ENCODE peak calls at places on chromosomes 5 and 9, in eight cellular contexts. One of them, this sample, is unnamed.
A peak's percentile ranks its signal among the peaks of the same experiment; 100 is the strongest.

GRCh38 chr9:104927216-104927911 is 591 bp downstream of the ABCA1 start:
- DNase-seq in left ventricle myocardium inferior: peak; percentile 35
- DNase-seq in mammary epithelial cell: peak; percentile 52
- DNase-seq in CD8-positive, alpha-beta T cell: peak; percentile 13
- DNase-seq in tibial nerve: no peak
- DNase-seq in aorta: peak; percentile 79
- DNase-seq in A549: peak; percentile 66
- DNase-seq in K562: no peak
- DNase-seq in this sample: no peak

GRCh38 chr9:21789541-21790037 is 12.8 kb upstream of the MTAP start:
- DNase-seq in left ventricle myocardium inferior: no peak
- DNase-seq in mammary epithelial cell: peak; percentile 83
- DNase-seq in CD8-positive, alpha-beta T cell: peak; percentile 46
- DNase-seq in tibial nerve: peak; percentile 71
- DNase-seq in aorta: no peak
- DNase-seq in A549: peak; percentile 96
- DNase-seq in K562: no peak
- DNase-seq in this sample: peak; percentile 47

GRCh38 chr5:57896596-57896995 is 414.0 kb upstream of the ACTBL2 start:
- DNase-seq in left ventricle myocardium inferior: no peak
- DNase-seq in mammary epithelial cell: no peak
- DNase-seq in CD8-positive, alpha-beta T cell: no peak
- DNase-seq in tibial nerve: no peak
- DNase-seq in aorta: no peak
- DNase-seq in A549: no peak
- DNase-seq in K562: no peak
- DNase-seq in this sample: no peak

GRCh38 chr5:132422720-132423442 is 53.4 kb downstream of the SLC22A5 start:
- DNase-seq in left ventricle myocardium inferior: peak; percentile 65
- DNase-seq in mammary epithelial cell: no peak
- DNase-seq in CD8-positive, alpha-beta T cell: no peak
- DNase-seq in tibial nerve: no peak
- DNase-seq in aorta: no peak
- DNase-seq in A549: peak; percentile 22
- DNase-seq in K562: peak; percentile 90
- DNase-seq in this sample: no peak

GRCh38 chr9:122580360-122580759 is 2.8 kb downstream of the OR1L8 start:
- DNase-seq in left ventricle myocardium inferior: no peak
- DNase-seq in mammary epithelial cell: peak; percentile 55
- DNase-seq in CD8-positive, alpha-beta T cell: no peak
- DNase-seq in tibial nerve: no peak
- DNase-seq in aorta: no peak
- DNase-seq in A549: peak; percentile 70
- DNase-seq in K562: peak; percentile 31
- DNase-seq in this sample: no peak

GRCh38 chr9:129936222-129936621 is 101.0 kb downstream of the USP20 start:
- DNase-seq in left ventricle myocardium inferior: no peak
- DNase-seq in mammary epithelial cell: no peak
- DNase-seq in CD8-positive, alpha-beta T cell: no peak
- DNase-seq in tibial nerve: no peak
- DNase-seq in aorta: no peak
- DNase-seq in A549: no peak
- DNase-seq in K562: no peak
- DNase-seq in this sample: no peak

GRCh38 chr5:151251621-151252020 is 1.4 kb upstream of the GM2A start:
- DNase-seq in left ventricle myocardium inferior: no peak
- DNase-seq in mammary epithelial cell: no peak
- DNase-seq in CD8-positive, alpha-beta T cell: no peak
- DNase-seq in tibial nerve: no peak
- DNase-seq in aorta: no peak
- DNase-seq in A549: no peak
- DNase-seq in K562: no peak
- DNase-seq in this sample: no peak

GRCh38 chr5:65880673-65881072 is 45.7 kb upstream of the ERBIN start:
- DNase-seq in left ventricle myocardium inferior: no peak
- DNase-seq in mammary epithelial cell: no peak
- DNase-seq in CD8-positive, alpha-beta T cell: no peak
- DNase-seq in tibial nerve: peak; percentile 6
- DNase-seq in aorta: no peak
- DNase-seq in A549: no peak
- DNase-seq in K562: no peak
- DNase-seq in this sample: no peak

GRCh38 chr5:133338504-133339355 is 273.6 kb downstream of the FSTL4 start:
- DNase-seq in left ventricle myocardium inferior: no peak
- DNase-seq in mammary epithelial cell: no peak
- DNase-seq in CD8-positive, alpha-beta T cell: no peak
- DNase-seq in tibial nerve: no peak
- DNase-seq in aorta: peak; percentile 55
- DNase-seq in A549: no peak
- DNase-seq in K562: no peak
- DNase-seq in this sample: no peak

GRCh38 chr5:30838936-30839511 is 354.5 kb upstream of the CDH6 start:
- DNase-seq in left ventricle myocardium inferior: no peak
- DNase-seq in mammary epithelial cell: no peak
- DNase-seq in CD8-positive, alpha-beta T cell: no peak
- DNase-seq in tibial nerve: no peak
- DNase-seq in aorta: no peak
- DNase-seq in A549: no peak
- DNase-seq in K562: no peak
- DNase-seq in this sample: no peak

GRCh38 chr9:136607334-136607919 is 55.3 kb upstream of the EGFL7 start:
- DNase-seq in left ventricle myocardium inferior: no peak
- DNase-seq in mammary epithelial cell: no peak
- DNase-seq in CD8-positive, alpha-beta T cell: no peak
- DNase-seq in tibial nerve: no peak
- DNase-seq in aorta: no peak
- DNase-seq in A549: no peak
- DNase-seq in K562: peak; percentile 70
- DNase-seq in this sample: no peak

GRCh38 chr9:78239506-78239905 is 3.6 kb downstream of the CEP78 start:
- DNase-seq in left ventricle myocardium inferior: no peak
- DNase-seq in mammary epithelial cell: peak; percentile 35
- DNase-seq in CD8-positive, alpha-beta T cell: no peak
- DNase-seq in tibial nerve: no peak
- DNase-seq in aorta: no peak
- DNase-seq in A549: peak; percentile 17
- DNase-seq in K562: no peak
- DNase-seq in this sample: no peak

GRCh38 chr5:131112424-131112823 is 52.6 kb downstream of the HINT1 start:
- DNase-seq in left ventricle myocardium inferior: no peak
- DNase-seq in mammary epithelial cell: no peak
- DNase-seq in CD8-positive, alpha-beta T cell: no peak
- DNase-seq in tibial nerve: no peak
- DNase-seq in aorta: no peak
- DNase-seq in A549: no peak
- DNase-seq in K562: no peak
- DNase-seq in this sample: no peak

GRCh38 chr9:108477538-108478006 is 378.2 kb downstream of the ACTL7B start:
- DNase-seq in left ventricle myocardium inferior: no peak
- DNase-seq in mammary epithelial cell: peak; percentile 78
- DNase-seq in CD8-positive, alpha-beta T cell: no peak
- DNase-seq in tibial nerve: no peak
- DNase-seq in aorta: no peak
- DNase-seq in A549: peak; percentile 82
- DNase-seq in K562: no peak
- DNase-seq in this sample: no peak

GRCh38 chr9:16869140-16869903 is 1.1 kb downstream of the BNC2 start:
- DNase-seq in left ventricle myocardium inferior: no peak
- DNase-seq in mammary epithelial cell: no peak
- DNase-seq in CD8-positive, alpha-beta T cell: no peak
- DNase-seq in tibial nerve: peak; percentile 34
- DNase-seq in aorta: no peak
- DNase-seq in A549: no peak
- DNase-seq in K562: no peak
- DNase-seq in this sample: no peak

GRCh38 chr9:71944754-71945409 is 33.4 kb downstream of the C9orf85 start:
- DNase-seq in left ventricle myocardium inferior: no peak
- DNase-seq in mammary epithelial cell: peak; percentile 86
- DNase-seq in CD8-positive, alpha-beta T cell: no peak
- DNase-seq in tibial nerve: no peak
- DNase-seq in aorta: no peak
- DNase-seq in A549: no peak
- DNase-seq in K562: no peak
- DNase-seq in this sample: no peak

GRCh38 chr9:93082841-93083411 is 13.1 kb upstream of the CARD19 start:
- DNase-seq in left ventricle myocardium inferior: no peak
- DNase-seq in mammary epithelial cell: no peak
- DNase-seq in CD8-positive, alpha-beta T cell: no peak
- DNase-seq in tibial nerve: no peak
- DNase-seq in aorta: peak; percentile 43
- DNase-seq in A549: no peak
- DNase-seq in K562: no peak
- DNase-seq in this sample: no peak

GRCh38 chr9:110626109-110626829 is 42.3 kb upstream of the MUSK start:
- DNase-seq in left ventricle myocardium inferior: no peak
- DNase-seq in mammary epithelial cell: peak; percentile 60
- DNase-seq in CD8-positive, alpha-beta T cell: no peak
- DNase-seq in tibial nerve: no peak
- DNase-seq in aorta: no peak
- DNase-seq in A549: no peak
- DNase-seq in K562: no peak
- DNase-seq in this sample: no peak

GRCh38 chr5:4627887-4628286 is 512.2 kb upstream of the ADAMTS16 start:
- DNase-seq in left ventricle myocardium inferior: no peak
- DNase-seq in mammary epithelial cell: no peak
- DNase-seq in CD8-positive, alpha-beta T cell: no peak
- DNase-seq in tibial nerve: no peak
- DNase-seq in aorta: no peak
- DNase-seq in A549: no peak
- DNase-seq in K562: no peak
- DNase-seq in this sample: no peak

GRCh38 chr5:143400541-143401252 is 2.8 kb downstream of the NR3C1 start:
- DNase-seq in left ventricle myocardium inferior: no peak
- DNase-seq in mammary epithelial cell: peak; percentile 77
- DNase-seq in CD8-positive, alpha-beta T cell: no peak
- DNase-seq in tibial nerve: peak; percentile 26
- DNase-seq in aorta: no peak
- DNase-seq in A549: peak; percentile 82
- DNase-seq in K562: no peak
- DNase-seq in this sample: no peak

DNA sequence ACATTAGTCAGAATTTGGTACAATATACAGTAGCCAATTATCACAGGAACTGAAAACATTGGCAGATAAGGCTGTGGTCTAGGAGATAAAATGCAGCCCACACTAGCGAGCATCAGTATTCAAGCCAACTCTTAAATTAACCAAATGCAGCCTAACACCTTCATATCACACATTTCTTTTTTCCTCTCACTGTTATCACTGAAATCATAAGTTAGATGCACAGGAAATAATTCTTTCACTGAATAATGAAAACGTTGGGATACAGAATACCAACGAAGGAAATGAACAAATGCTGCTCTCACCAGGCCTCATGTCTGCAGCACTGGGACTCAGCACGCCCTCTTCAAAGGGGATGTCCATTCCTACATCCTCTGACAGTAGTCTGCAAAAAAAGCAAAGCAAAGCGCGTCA is 109.1 kb upstream of the PCA3 start:
- DNase-seq in left ventricle myocardium inferior: no peak
- DNase-seq in mammary epithelial cell: no peak
- DNase-seq in CD8-positive, alpha-beta T cell: no peak
- DNase-seq in tibial nerve: no peak
- DNase-seq in aorta: no peak
- DNase-seq in A549: no peak
- DNase-seq in K562: no peak
- DNase-seq in this sample: no peak
- H3K4me3 ChIP-seq in left ventricle myocardium inferior: no peak overlapping the region
- H3K4me3 ChIP-seq in mammary epithelial cell: no peak overlapping the region
- H3K4me3 ChIP-seq in CD8-positive, alpha-beta T cell: no peak overlapping the region
- H3K4me3 ChIP-seq in tibial nerve: no peak overlapping the region
- H3K4me3 ChIP-seq in aorta: no peak overlapping the region
- H3K4me3 ChIP-seq in A549: no peak overlapping the region
- H3K4me3 ChIP-seq in K562: no peak overlapping the region
- H3K4me3 ChIP-seq in this sample: no peak overlapping the region

DNA sequence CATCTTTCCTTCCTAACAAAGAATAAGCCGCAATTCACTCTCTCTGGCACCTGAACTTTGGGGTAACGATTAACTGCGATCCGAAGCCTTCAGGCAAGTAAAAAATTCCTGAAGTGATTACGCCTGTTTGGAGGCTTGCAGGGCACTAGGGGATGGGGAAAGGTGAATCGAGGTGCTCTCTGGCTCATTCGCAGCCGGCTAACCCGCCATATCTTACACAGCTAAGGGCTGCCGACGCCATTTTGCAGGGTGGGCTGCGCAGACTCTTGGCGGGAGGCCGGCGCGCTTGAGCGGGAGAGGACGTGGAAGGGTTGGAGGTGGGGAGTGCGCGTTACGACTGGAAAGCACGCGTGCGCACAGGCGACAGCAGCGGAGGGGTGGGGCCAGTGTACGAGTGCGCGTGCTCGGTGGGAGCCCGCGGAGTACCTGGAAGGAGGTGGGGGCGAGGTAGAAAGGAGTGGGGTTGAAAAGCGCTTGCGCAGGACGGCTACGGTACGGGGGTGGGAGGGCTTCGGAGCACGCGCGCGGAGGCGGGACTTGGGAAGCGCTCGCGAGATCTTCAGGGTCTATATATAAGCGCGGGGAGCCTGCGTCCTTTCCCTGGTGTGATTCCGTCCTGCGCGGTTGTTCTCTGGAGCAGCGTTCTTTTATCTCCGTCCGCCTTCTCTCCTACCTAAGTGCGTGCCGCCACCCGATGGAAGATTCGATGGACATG is at the start of gene NPM1:
- DNase-seq in left ventricle myocardium inferior: peak; percentile 96
- DNase-seq in mammary epithelial cell: peak; percentile 97
- DNase-seq in CD8-positive, alpha-beta T cell: peak; percentile 97
- DNase-seq in tibial nerve: peak; percentile 88
- DNase-seq in aorta: peak; percentile 98
- DNase-seq in A549: peak; percentile 99
- DNase-seq in K562: peak; percentile 99
- DNase-seq in this sample: peak; percentile 96
- H3K4me1 ChIP-seq in left ventricle myocardium inferior: peaks cover 50% of the 10 kb centered on the region
- H3K4me1 ChIP-seq in mammary epithelial cell: peaks cover 31% of the 10 kb centered on the region
- H3K4me1 ChIP-seq in CD8-positive, alpha-beta T cell: peaks cover 45% of the 10 kb centered on the region
- H3K4me1 ChIP-seq in tibial nerve: peaks cover 22% of the 10 kb centered on the region
- H3K4me1 ChIP-seq in aorta: peaks cover 7% of the 10 kb centered on the region
- H3K4me1 ChIP-seq in A549: peaks cover 21% of the 10 kb centered on the region
- H3K4me1 ChIP-seq in K562: peaks cover 9% of the 10 kb centered on the region
- H3K4me1 ChIP-seq in this sample: no peaks in the 10 kb centered on the region

DNA sequence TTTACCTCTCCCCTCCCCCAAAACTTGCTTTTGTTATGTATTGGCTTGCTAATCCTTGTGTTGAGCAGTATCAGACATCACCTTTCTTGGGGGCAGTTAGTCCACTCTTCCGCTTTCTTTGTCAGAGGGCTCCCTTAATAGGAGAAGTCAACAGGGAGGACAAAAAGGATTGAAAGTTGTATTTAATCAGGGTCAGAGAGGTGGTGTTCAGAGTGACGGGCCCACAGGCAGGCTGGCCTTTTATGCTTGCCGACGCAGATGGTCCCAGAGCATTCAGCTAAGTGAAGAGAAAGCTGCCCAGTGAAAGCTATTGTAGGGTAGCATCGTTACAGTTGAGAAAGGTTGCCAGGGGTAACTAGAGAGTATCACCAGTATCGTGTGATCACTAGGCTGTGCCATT is 131.1 kb downstream of the ZCCHC7 start:
- DNase-seq in left ventricle myocardium inferior: no peak
- DNase-seq in mammary epithelial cell: no peak
- DNase-seq in CD8-positive, alpha-beta T cell: no peak
- DNase-seq in tibial nerve: no peak
- DNase-seq in aorta: no peak
- DNase-seq in A549: no peak
- DNase-seq in K562: no peak
- DNase-seq in this sample: peak; percentile 80
- H3K27ac ChIP-seq in left ventricle myocardium inferior: no peak overlapping the region
- H3K27ac ChIP-seq in mammary epithelial cell: no peak overlapping the region
- H3K27ac ChIP-seq in CD8-positive, alpha-beta T cell: no peak overlapping the region
- H3K27ac ChIP-seq in tibial nerve: no peak overlapping the region
- H3K27ac ChIP-seq in aorta: no peak overlapping the region
- H3K27ac ChIP-seq in A549: no peak overlapping the region
- H3K27ac ChIP-seq in K562: no peak overlapping the region
- H3K27ac ChIP-seq in this sample: no peak overlapping the region

GRCh38 chr9:91939953-91940352 is 10.1 kb downstream of the ROR2 start:
- DNase-seq in left ventricle myocardium inferior: no peak
- DNase-seq in mammary epithelial cell: no peak
- DNase-seq in CD8-positive, alpha-beta T cell: no peak
- DNase-seq in tibial nerve: no peak
- DNase-seq in aorta: no peak
- DNase-seq in A549: no peak
- DNase-seq in K562: no peak
- DNase-seq in this sample: no peak
- H3K4me3 ChIP-seq in left ventricle myocardium inferior: no peak overlapping the region
- H3K4me3 ChIP-seq in mammary epithelial cell: no peak overlapping the region
- H3K4me3 ChIP-seq in CD8-positive, alpha-beta T cell: no peak overlapping the region
- H3K4me3 ChIP-seq in tibial nerve: no peak overlapping the region
- H3K4me3 ChIP-seq in aorta: no peak overlapping the region
- H3K4me3 ChIP-seq in A549: no peak overlapping the region
- H3K4me3 ChIP-seq in K562: no peak overlapping the region
- H3K4me3 ChIP-seq in this sample: no peak overlapping the region

This sample was measured in iPS DF 6.9.